ENCODE peak calls at places on chromosome 10, in ten cellular contexts. One of them, this sample, is unnamed.

GRCh38 chr10:52672880-52673279 is 99.7 kb downstream of the MBL2 start:
- DNase-seq in astrocyte of the spinal cord: no peak
- DNase-seq in prostate gland: no peak
- DNase-seq in pancreas: no peak
- DNase-seq in cardiac muscle cell: no peak
- DNase-seq in IMR-90: no peak
- DNase-seq in transverse colon: no peak
- DNase-seq in cardiac fibroblast: no peak
- DNase-seq in sigmoid colon: no peak
- DNase-seq in foreskin fibroblast: no peak
- DNase-seq in this sample: no peak

GRCh38 chr10:84826704-84827103 is 498.3 kb downstream of the CCSER2 start:
- DNase-seq in IMR-90: no peak
- DNase-seq in foreskin fibroblast: no peak
- DNase-seq in cardiac fibroblast: no peak
- DNase-seq in pancreas: no peak
- DNase-seq in cardiac muscle cell: no peak
- DNase-seq in sigmoid colon: no peak
- DNase-seq in prostate gland: no peak
- DNase-seq in transverse colon: no peak
- DNase-seq in astrocyte of the spinal cord: peak; percentile 17
- DNase-seq in this sample: no peak

GRCh38 chr10:110357252-110357780 is 52.6 kb upstream of the SMNDC1 start:
- DNase-seq in transverse colon: peak; percentile 45
- DNase-seq in IMR-90: peak; percentile 99
- DNase-seq in prostate gland: no peak
- DNase-seq in cardiac fibroblast: peak; percentile 92
- DNase-seq in foreskin fibroblast: peak; percentile 96
- DNase-seq in cardiac muscle cell: peak; percentile 91
- DNase-seq in pancreas: no peak
- DNase-seq in sigmoid colon: no peak
- DNase-seq in astrocyte of the spinal cord: peak; percentile 93
- DNase-seq in this sample: peak; percentile 87

GRCh38 chr10:90148121-90148855 is 446.9 kb downstream of the KIF20B start:
- DNase-seq in cardiac muscle cell: peak; percentile 83
- DNase-seq in IMR-90: peak; percentile 22
- DNase-seq in cardiac fibroblast: peak; percentile 77
- DNase-seq in foreskin fibroblast: peak; percentile 14
- DNase-seq in astrocyte of the spinal cord: peak; percentile 67
- DNase-seq in transverse colon: no peak
- DNase-seq in pancreas: no peak
- DNase-seq in prostate gland: no peak
- DNase-seq in sigmoid colon: no peak
- DNase-seq in this sample: peak; percentile 59

GRCh38 chr10:27535312-27535711 is 31.2 kb downstream of the RAB18 start:
- DNase-seq in cardiac fibroblast: no peak
- DNase-seq in IMR-90: no peak
- DNase-seq in foreskin fibroblast: no peak
- DNase-seq in transverse colon: no peak
- DNase-seq in sigmoid colon: no peak
- DNase-seq in prostate gland: no peak
- DNase-seq in pancreas: no peak
- DNase-seq in astrocyte of the spinal cord: no peak
- DNase-seq in cardiac muscle cell: no peak
- DNase-seq in this sample: no peak

GRCh38 chr10:12606461-12606860 is 257.1 kb downstream of the CAMK1D start:
- DNase-seq in cardiac fibroblast: no peak
- DNase-seq in foreskin fibroblast: no peak
- DNase-seq in transverse colon: peak; percentile 69
- DNase-seq in IMR-90: no peak
- DNase-seq in astrocyte of the spinal cord: no peak
- DNase-seq in pancreas: no peak
- DNase-seq in cardiac muscle cell: no peak
- DNase-seq in sigmoid colon: no peak
- DNase-seq in prostate gland: no peak
- DNase-seq in this sample: no peak

GRCh38 chr10:21071001-21071673 is 174.0 kb upstream of the NEBL start:
- DNase-seq in IMR-90: no peak
- DNase-seq in pancreas: no peak
- DNase-seq in cardiac muscle cell: no peak
- DNase-seq in sigmoid colon: no peak
- DNase-seq in astrocyte of the spinal cord: no peak
- DNase-seq in prostate gland: no peak
- DNase-seq in foreskin fibroblast: no peak
- DNase-seq in cardiac fibroblast: no peak
- DNase-seq in transverse colon: no peak
- DNase-seq in this sample: no peak

GRCh38 chr10:85317827-85318226 is 989.4 kb downstream of the CCSER2 start:
- DNase-seq in astrocyte of the spinal cord: no peak
- DNase-seq in sigmoid colon: no peak
- DNase-seq in prostate gland: no peak
- DNase-seq in cardiac muscle cell: no peak
- DNase-seq in transverse colon: no peak
- DNase-seq in pancreas: no peak
- DNase-seq in cardiac fibroblast: no peak
- DNase-seq in IMR-90: no peak
- DNase-seq in foreskin fibroblast: no peak
- DNase-seq in this sample: no peak

GRCh38 chr10:35211390-35211789 is 84.7 kb downstream of the CREM start:
- DNase-seq in pancreas: no peak
- DNase-seq in transverse colon: no peak
- DNase-seq in cardiac fibroblast: peak; percentile 48
- DNase-seq in astrocyte of the spinal cord: no peak
- DNase-seq in foreskin fibroblast: no peak
- DNase-seq in sigmoid colon: no peak
- DNase-seq in prostate gland: no peak
- DNase-seq in IMR-90: no peak
- DNase-seq in cardiac muscle cell: peak; percentile 31
- DNase-seq in this sample: no peak

GRCh38 chr10:31028076-31028475 is 3.6 kb downstream of the ZNF438 start:
- DNase-seq in cardiac muscle cell: peak; percentile 46
- DNase-seq in astrocyte of the spinal cord: no peak
- DNase-seq in pancreas: no peak
- DNase-seq in cardiac fibroblast: peak; percentile 64
- DNase-seq in sigmoid colon: no peak
- DNase-seq in foreskin fibroblast: no peak
- DNase-seq in prostate gland: no peak
- DNase-seq in transverse colon: no peak
- DNase-seq in IMR-90: no peak
- DNase-seq in this sample: peak; percentile 82

GRCh38 chr10:119029613-119030420 is at the start of gene NANOS1:
- DNase-seq in astrocyte of the spinal cord: no peak
- DNase-seq in IMR-90: peak; percentile 21
- DNase-seq in sigmoid colon: no peak
- DNase-seq in transverse colon: no peak
- DNase-seq in cardiac fibroblast: peak; percentile 18
- DNase-seq in prostate gland: no peak
- DNase-seq in cardiac muscle cell: no peak
- DNase-seq in pancreas: peak; percentile 40
- DNase-seq in foreskin fibroblast: no peak
- DNase-seq in this sample: no peak

GRCh38 chr10:119031496-119032059 is 2.1 kb downstream of the NANOS1 start:
- DNase-seq in prostate gland: no peak
- DNase-seq in astrocyte of the spinal cord: no peak
- DNase-seq in transverse colon: no peak
- DNase-seq in pancreas: no peak
- DNase-seq in sigmoid colon: no peak
- DNase-seq in cardiac muscle cell: no peak
- DNase-seq in cardiac fibroblast: no peak
- DNase-seq in IMR-90: peak; percentile 43
- DNase-seq in foreskin fibroblast: no peak
- DNase-seq in this sample: no peak

GRCh38 chr10:119026301-119027110 is 3.0 kb upstream of the NANOS1 start:
- DNase-seq in astrocyte of the spinal cord: peak; percentile 42
- DNase-seq in foreskin fibroblast: no peak
- DNase-seq in prostate gland: no peak
- DNase-seq in transverse colon: no peak
- DNase-seq in sigmoid colon: no peak
- DNase-seq in pancreas: no peak
- DNase-seq in cardiac fibroblast: no peak
- DNase-seq in cardiac muscle cell: no peak
- DNase-seq in IMR-90: no peak
- DNase-seq in this sample: no peak

GRCh38 chr10:119028900-119029612 is 458 bp upstream of the NANOS1 start:
- DNase-seq in foreskin fibroblast: peak; percentile 77
- DNase-seq in transverse colon: peak; percentile 89
- DNase-seq in cardiac muscle cell: peak; percentile 92
- DNase-seq in sigmoid colon: peak; percentile 95
- DNase-seq in IMR-90: peak; percentile 81
- DNase-seq in prostate gland: peak; percentile 87
- DNase-seq in cardiac fibroblast: peak; percentile 90
- DNase-seq in pancreas: peak; percentile 88
- DNase-seq in astrocyte of the spinal cord: peak; percentile 87
- DNase-seq in this sample: peak; percentile 90

DNA sequence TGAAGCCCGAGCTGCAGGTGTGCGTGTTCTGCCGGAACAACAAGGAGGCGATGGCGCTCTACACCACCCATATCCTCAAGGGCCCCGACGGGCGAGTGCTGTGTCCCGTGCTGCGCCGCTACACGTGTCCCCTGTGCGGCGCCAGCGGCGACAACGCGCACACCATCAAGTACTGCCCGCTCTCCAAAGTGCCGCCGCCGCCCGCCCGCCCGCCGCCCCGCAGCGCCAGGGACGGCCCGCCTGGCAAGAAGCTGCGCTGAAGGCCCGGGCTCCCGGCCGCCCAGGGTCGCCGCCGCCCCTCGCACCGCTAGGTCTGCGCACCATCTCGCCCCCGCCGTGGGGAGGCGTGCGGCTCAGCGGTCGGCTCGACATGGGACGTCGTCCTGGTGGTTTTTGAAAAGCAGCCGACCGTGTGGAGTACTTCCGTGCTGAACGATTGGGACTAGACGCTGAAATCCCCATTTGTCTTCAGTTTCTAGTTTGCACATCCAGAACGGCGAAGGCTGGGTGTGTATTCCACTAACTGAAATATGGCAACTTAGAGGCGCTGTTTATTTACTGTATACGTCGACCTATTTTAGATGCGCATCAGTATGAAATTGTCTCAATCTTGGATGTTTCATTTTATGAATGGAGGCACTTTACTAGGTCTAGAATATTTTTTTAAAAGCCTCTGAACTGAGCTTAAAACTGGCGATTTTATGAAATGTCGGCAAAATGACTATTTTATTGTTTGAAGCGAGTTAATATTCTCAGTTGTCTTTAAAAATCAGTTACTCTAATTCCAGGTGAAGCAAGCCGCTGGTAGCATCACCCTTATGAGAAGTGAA is 1.1 kb downstream of the NANOS1 start:
- DNase-seq in cardiac muscle cell: peak; percentile 57
- DNase-seq in pancreas: peak; percentile 60
- DNase-seq in transverse colon: peak; percentile 60
- DNase-seq in IMR-90: peak; percentile 47
- DNase-seq in sigmoid colon: no peak
- DNase-seq in prostate gland: peak; percentile 27
- DNase-seq in foreskin fibroblast: peak; percentile 51
- DNase-seq in astrocyte of the spinal cord: peak; percentile 49
- DNase-seq in cardiac fibroblast: peak; percentile 50
- DNase-seq in this sample: peak; percentile 62
- TF ChIP-seq CTCF in cardiac muscle cell: no peak
- TF ChIP-seq CTCF in pancreas: no peak
- TF ChIP-seq CTCF in transverse colon: no peak
- TF ChIP-seq CTCF in IMR-90: no peak
- TF ChIP-seq CTCF in sigmoid colon: no peak
- TF ChIP-seq CTCF in prostate gland: no peak
- TF ChIP-seq CTCF in foreskin fibroblast: no peak
- TF ChIP-seq CTCF in astrocyte of the spinal cord: no peak
- TF ChIP-seq CTCF in cardiac fibroblast: no peak
- TF ChIP-seq CTCF in this sample: no peak

DNA sequence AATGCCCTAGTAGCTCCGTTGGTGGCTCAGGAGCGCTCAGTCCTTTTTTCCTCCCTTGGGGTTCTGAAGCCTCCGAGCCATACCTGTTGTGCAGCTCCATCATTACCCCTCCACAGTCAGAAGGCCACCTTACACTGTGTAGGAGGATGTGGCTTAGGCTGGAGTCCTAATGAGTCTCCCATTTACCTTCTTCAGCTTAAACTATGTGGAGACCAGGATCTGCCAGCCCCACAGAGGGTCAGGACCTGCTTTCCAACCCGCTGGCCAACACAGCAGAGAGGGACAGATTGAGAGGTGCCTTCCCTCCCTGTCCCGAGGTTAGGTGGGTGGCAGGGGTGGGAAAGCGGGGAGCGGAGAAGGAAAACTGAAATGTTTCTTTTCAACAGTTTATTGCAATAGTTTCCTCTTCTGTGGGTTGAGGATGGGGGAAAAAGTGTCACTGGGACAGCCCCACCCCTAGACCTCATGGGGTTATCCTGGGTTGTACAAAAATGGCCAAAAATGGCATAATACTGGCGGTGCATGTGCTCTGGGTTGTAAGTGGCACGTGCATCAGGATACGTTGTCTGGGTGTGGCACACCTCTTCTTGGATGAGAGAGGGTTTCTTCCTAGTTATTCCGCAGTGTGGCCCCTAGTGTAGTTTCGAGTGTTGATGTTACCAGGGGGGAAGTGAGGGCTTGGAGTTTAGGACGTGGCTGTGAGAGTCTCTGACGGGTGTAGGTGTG is 31.5 kb downstream of the TSPAN14 start:
- DNase-seq in pancreas: no peak
- DNase-seq in cardiac muscle cell: no peak
- DNase-seq in transverse colon: peak; percentile 8
- DNase-seq in cardiac fibroblast: no peak
- DNase-seq in prostate gland: no peak
- DNase-seq in sigmoid colon: no peak
- DNase-seq in astrocyte of the spinal cord: no peak
- DNase-seq in foreskin fibroblast: no peak
- DNase-seq in IMR-90: no peak
- DNase-seq in this sample: no peak
- H3K4me3 ChIP-seq in pancreas: no peak overlapping the region
- H3K4me3 ChIP-seq in cardiac muscle cell: no peak overlapping the region
- H3K4me3 ChIP-seq in transverse colon: no peak overlapping the region
- H3K4me3 ChIP-seq in cardiac fibroblast: no peak overlapping the region
- H3K4me3 ChIP-seq in prostate gland: no peak overlapping the region
- H3K4me3 ChIP-seq in sigmoid colon: no peak overlapping the region
- H3K4me3 ChIP-seq in astrocyte of the spinal cord: no peak overlapping the region
- H3K4me3 ChIP-seq in foreskin fibroblast: no peak overlapping the region
- H3K4me3 ChIP-seq in IMR-90: no peak overlapping the region
- H3K4me3 ChIP-seq in this sample: no peak overlapping the region

GRCh38 chr10:3331104-3331645 is 158.6 kb upstream of the PITRM1 start:
- DNase-seq in foreskin fibroblast: no peak
- DNase-seq in transverse colon: no peak
- DNase-seq in IMR-90: no peak
- DNase-seq in cardiac fibroblast: no peak
- DNase-seq in prostate gland: no peak
- DNase-seq in astrocyte of the spinal cord: no peak
- DNase-seq in sigmoid colon: no peak
- DNase-seq in pancreas: no peak
- DNase-seq in cardiac muscle cell: no peak
- DNase-seq in this sample: no peak
- TF ChIP-seq CTCF in foreskin fibroblast: no peak
- TF ChIP-seq CTCF in transverse colon: no peak
- TF ChIP-seq CTCF in IMR-90: no peak
- TF ChIP-seq CTCF in cardiac fibroblast: no peak
- TF ChIP-seq CTCF in prostate gland: no peak
- TF ChIP-seq CTCF in astrocyte of the spinal cord: no peak
- TF ChIP-seq CTCF in sigmoid colon: no peak
- TF ChIP-seq CTCF in pancreas: no peak
- TF ChIP-seq CTCF in cardiac muscle cell: no peak
- TF ChIP-seq CTCF in this sample: no peak

DNA sequence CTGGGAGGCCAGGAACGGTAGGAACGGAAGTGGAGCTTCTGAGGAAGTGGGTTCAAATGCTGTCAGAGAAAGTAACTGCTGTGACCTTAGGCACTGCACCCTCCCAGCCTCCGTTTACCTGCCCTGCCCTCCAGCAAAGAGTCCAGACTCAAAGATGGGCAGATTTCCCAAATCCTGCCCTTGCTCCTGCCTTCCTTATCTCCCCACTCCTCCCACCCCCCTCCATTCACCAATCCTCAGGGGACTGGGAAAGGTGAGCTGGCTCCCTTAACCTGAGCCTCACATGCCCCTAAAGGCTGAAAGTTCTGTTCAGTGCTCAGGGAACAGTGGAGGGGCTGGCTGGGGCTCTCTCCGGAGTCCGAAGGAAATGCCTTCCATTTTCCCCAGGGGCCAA is 161.6 kb downstream of the SH3PXD2A start:
- DNase-seq in IMR-90: no peak
- DNase-seq in cardiac fibroblast: no peak
- DNase-seq in pancreas: no peak
- DNase-seq in cardiac muscle cell: no peak
- DNase-seq in foreskin fibroblast: no peak
- DNase-seq in sigmoid colon: no peak
- DNase-seq in transverse colon: no peak
- DNase-seq in prostate gland: no peak
- DNase-seq in astrocyte of the spinal cord: no peak
- DNase-seq in this sample: no peak
- H3K4me3 ChIP-seq in IMR-90: no peak overlapping the region
- H3K4me3 ChIP-seq in cardiac fibroblast: no peak overlapping the region
- H3K4me3 ChIP-seq in pancreas: no peak overlapping the region
- H3K4me3 ChIP-seq in cardiac muscle cell: no peak overlapping the region
- H3K4me3 ChIP-seq in foreskin fibroblast: no peak overlapping the region
- H3K4me3 ChIP-seq in sigmoid colon: no peak overlapping the region
- H3K4me3 ChIP-seq in transverse colon: no peak overlapping the region
- H3K4me3 ChIP-seq in prostate gland: no peak overlapping the region
- H3K4me3 ChIP-seq in astrocyte of the spinal cord: no peak overlapping the region
- H3K4me3 ChIP-seq in this sample: no peak overlapping the region